ENCODE peak calls at places on chromosomes 12 and 14, in four cellular contexts. One of them, this sample, is unnamed.

GRCh38 chr14:89351364-89351957 is 65.6 kb downstream of the FOXN3 start:
- DNase-seq in neuronal stem cell: no peak
- DNase-seq in H1: peak
- DNase-seq in H9: peak
- DNase-seq in this sample: no peak

GRCh38 chr14:91360490-91361235 is 57.0 kb downstream of the CCDC88C start:
- DNase-seq in H1: no peak
- DNase-seq in neuronal stem cell: no peak
- DNase-seq in H9: no peak
- DNase-seq in this sample: no peak

GRCh38 chr12:100229876-100230275 is 29.3 kb downstream of the ACTR6 start:
- DNase-seq in neuronal stem cell: no peak
- DNase-seq in H1: no peak
- DNase-seq in H9: no peak
- DNase-seq in this sample: peak

GRCh38 chr12:52651726-52652261 is at the start of gene KRT2:
- DNase-seq in neuronal stem cell: no peak
- DNase-seq in H1: no peak
- DNase-seq in H9: peak
- DNase-seq in this sample: no peak

GRCh38 chr14:24100197-24100981 is 6.3 kb downstream of the PCK2 start:
- DNase-seq in H9: no peak
- DNase-seq in H1: no peak
- DNase-seq in neuronal stem cell: no peak
- DNase-seq in this sample: no peak

GRCh38 chr14:60003991-60004390 is 84.0 kb downstream of the LRRC9 start:
- DNase-seq in H1: no peak
- DNase-seq in neuronal stem cell: no peak
- DNase-seq in H9: no peak
- DNase-seq in this sample: no peak

GRCh38 chr14:105694961-105695360 is 168.6 kb downstream of the TMEM121 start:
- DNase-seq in H1: no peak
- DNase-seq in neuronal stem cell: no peak
- DNase-seq in H9: no peak
- DNase-seq in this sample: no peak

GRCh38 chr12:32641287-32641901 is 37.7 kb upstream of the DNM1L start:
- DNase-seq in neuronal stem cell: no peak
- DNase-seq in H1: no peak
- DNase-seq in H9: no peak
- DNase-seq in this sample: no peak

GRCh38 chr14:100892496-100893227 is 10.9 kb downstream of the RTL1 start:
- DNase-seq in H9: peak
- DNase-seq in H1: no peak
- DNase-seq in neuronal stem cell: no peak
- DNase-seq in this sample: no peak

GRCh38 chr12:131621701-131622421 is 89.0 kb upstream of the SFSWAP start:
- DNase-seq in H1: no peak
- DNase-seq in neuronal stem cell: peak
- DNase-seq in H9: peak
- DNase-seq in this sample: no peak

GRCh38 chr12:105330283-105330937 is at the start of gene C12orf75:
- DNase-seq in neuronal stem cell: peak
- DNase-seq in H1: peak
- DNase-seq in H9: peak
- DNase-seq in this sample: peak

GRCh38 chr12:12685305-12685704 is 10.7 kb downstream of the GPR19 start:
- DNase-seq in H1: peak
- DNase-seq in neuronal stem cell: peak
- DNase-seq in H9: peak
- DNase-seq in this sample: no peak

GRCh38 chr12:98578821-98579220 is 14.7 kb upstream of the SLC25A3 start:
- DNase-seq in H1: no peak
- DNase-seq in neuronal stem cell: no peak
- DNase-seq in H9: no peak
- DNase-seq in this sample: no peak

GRCh38 chr14:85702937-85703336 is 173.0 kb downstream of the FLRT2 start:
- DNase-seq in neuronal stem cell: no peak
- DNase-seq in H1: no peak
- DNase-seq in H9: no peak
- DNase-seq in this sample: no peak

GRCh38 chr12:132071001-132071810 is 72.9 kb downstream of the DDX51 start:
- DNase-seq in H1: no peak
- DNase-seq in H9: no peak
- DNase-seq in neuronal stem cell: no peak
- DNase-seq in this sample: peak

GRCh38 chr14:90750701-90751100 is 65.5 kb downstream of the TTC7B start:
- DNase-seq in neuronal stem cell: no peak
- DNase-seq in H1: no peak
- DNase-seq in H9: no peak
- DNase-seq in this sample: no peak

GRCh38 chr14:65803886-65804285 is 391.4 kb downstream of the FUT8 start:
- DNase-seq in H9: no peak
- DNase-seq in neuronal stem cell: no peak
- DNase-seq in H1: no peak
- DNase-seq in this sample: no peak

GRCh38 chr14:61128382-61129167 is 147.5 kb downstream of the SLC38A6 start:
- DNase-seq in neuronal stem cell: no peak
- DNase-seq in H9: no peak
- DNase-seq in H1: no peak
- DNase-seq in this sample: no peak

GRCh38 chr14:67674139-67674479 is 323 bp downstream of the VTI1B start:
- DNase-seq in neuronal stem cell: peak
- DNase-seq in H9: peak
- DNase-seq in H1: peak
- DNase-seq in this sample: peak

GRCh38 chr14:103161054-103161397 is 37.8 kb downstream of the TNFAIP2 start:
- DNase-seq in neuronal stem cell: no peak
- DNase-seq in H9: no peak
- DNase-seq in H1: no peak
- DNase-seq in this sample: peak

GRCh38 chr12:26746315-26746714 is 86.7 kb downstream of the ITPR2 start:
- DNase-seq in H1: no peak
- DNase-seq in H9: no peak
- DNase-seq in neuronal stem cell: no peak
- DNase-seq in this sample: peak

DNA sequence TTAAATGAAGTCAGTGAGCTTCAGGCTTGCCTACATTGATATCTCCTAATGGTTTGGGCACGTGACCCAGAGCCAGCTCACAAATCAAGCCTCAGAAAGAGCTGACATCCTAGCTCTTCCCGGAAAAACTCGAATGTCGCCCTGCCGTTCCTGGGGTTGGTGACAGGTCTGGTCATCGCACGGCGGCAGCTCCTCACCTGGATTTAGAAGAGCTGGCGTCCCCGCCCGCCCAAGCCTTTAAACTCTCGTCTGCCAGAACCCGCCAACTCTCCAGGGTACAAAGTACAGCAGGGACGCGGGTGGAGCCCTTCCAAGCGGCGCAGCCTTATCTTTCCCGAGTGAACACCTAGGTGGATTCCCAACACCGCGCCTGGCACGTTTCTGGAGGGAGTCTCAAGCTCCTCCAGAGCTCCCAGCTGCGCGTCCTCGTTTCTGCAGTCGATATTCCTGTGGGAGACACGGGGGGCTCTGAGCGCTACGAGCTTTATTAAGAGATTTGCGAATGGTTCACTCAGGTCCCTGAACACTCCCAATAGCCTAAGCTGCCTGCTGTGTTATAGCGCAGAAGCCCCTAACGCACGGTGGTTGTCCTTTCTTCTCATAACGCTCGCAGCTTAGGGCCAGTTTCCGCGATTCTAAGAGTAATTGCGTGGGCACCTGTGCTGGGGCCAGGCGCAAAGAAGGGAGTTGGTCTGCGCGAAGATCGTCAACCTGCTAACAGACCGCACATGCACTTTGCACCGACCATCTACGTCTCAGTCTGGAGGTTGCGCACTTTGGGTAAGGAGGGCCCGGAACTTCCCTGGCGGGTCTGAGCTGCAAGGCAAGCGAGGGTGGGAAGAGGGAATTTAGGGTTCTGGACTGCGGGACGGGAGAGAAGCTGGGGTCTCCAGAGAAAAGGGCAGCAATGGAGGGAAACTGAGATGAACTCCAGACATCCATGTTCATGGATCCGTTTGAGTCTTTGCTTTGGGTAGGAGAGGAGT is at the start of gene SSTR1:
- DNase-seq in H1: peak
- DNase-seq in H9: peak
- DNase-seq in neuronal stem cell: peak
- DNase-seq in this sample: no peak
- H4K91ac ChIP-seq in H1: no peak
- H4K91ac ChIP-seq in H9: no peak
- H4K91ac ChIP-seq in neuronal stem cell: no peak
- H4K91ac ChIP-seq in this sample: no peak

DNA sequence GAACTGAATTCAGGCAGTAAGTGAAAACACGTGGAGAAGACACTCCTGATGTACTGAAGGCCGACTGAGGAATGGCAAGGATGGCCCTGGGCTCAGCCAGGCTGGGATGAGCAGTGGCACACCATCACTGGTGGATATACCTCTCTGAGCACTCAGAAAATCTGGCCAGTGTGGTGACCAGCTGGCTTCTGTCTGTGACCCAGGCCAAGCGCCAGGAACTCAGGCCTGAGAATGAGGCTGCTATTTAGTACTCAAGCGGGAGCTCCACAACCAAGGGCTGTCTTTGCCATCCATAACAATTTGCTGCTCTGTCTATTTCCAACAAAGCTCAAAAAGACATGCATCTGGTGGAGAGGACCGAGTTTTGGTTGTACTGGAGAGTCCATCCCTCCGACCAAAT is 586.3 kb downstream of the BCL11B start:
- DNase-seq in H9: no peak
- DNase-seq in H1: no peak
- DNase-seq in neuronal stem cell: no peak
- DNase-seq in this sample: no peak
- H4K8ac ChIP-seq in H9: no peak
- H4K8ac ChIP-seq in H1: no peak
- H4K8ac ChIP-seq in neuronal stem cell: no peak
- H4K8ac ChIP-seq in this sample: no peak

GRCh38 chr14:104681689-104682074 is 7.7 kb upstream of the INF2 start:
- DNase-seq in H1: peak
- DNase-seq in neuronal stem cell: peak
- DNase-seq in H9: peak
- DNase-seq in this sample: peak
- H2BK5ac ChIP-seq in H1: peak
- H2BK5ac ChIP-seq in neuronal stem cell: peak
- H2BK5ac ChIP-seq in H9: no peak
- H2BK5ac ChIP-seq in this sample: peak

GRCh38 chr12:84561362-84561761 is 351.2 kb downstream of the SLC6A15 start:
- DNase-seq in H9: no peak
- DNase-seq in H1: no peak
- DNase-seq in neuronal stem cell: no peak
- DNase-seq in this sample: no peak
- H4K91ac ChIP-seq in H9: no peak
- H4K91ac ChIP-seq in H1: no peak
- H4K91ac ChIP-seq in neuronal stem cell: no peak
- H4K91ac ChIP-seq in this sample: no peak

GRCh38 chr12:57268264-57268663 is 17.3 kb upstream of the STAC3 start:
- DNase-seq in H9: no peak
- DNase-seq in neuronal stem cell: no peak
- DNase-seq in H1: no peak
- DNase-seq in this sample: no peak
- H4K8ac ChIP-seq in H9: no peak
- H4K8ac ChIP-seq in neuronal stem cell: no peak
- H4K8ac ChIP-seq in H1: no peak
- H4K8ac ChIP-seq in this sample: no peak

GRCh38 chr12:109989380-109989779 is 6.8 kb downstream of the GIT2 start:
- DNase-seq in neuronal stem cell: no peak
- DNase-seq in H1: no peak
- DNase-seq in H9: no peak
- DNase-seq in this sample: no peak
- H2BK5ac ChIP-seq in neuronal stem cell: no peak
- H2BK5ac ChIP-seq in H1: no peak
- H2BK5ac ChIP-seq in H9: no peak
- H2BK5ac ChIP-seq in this sample: no peak

GRCh38 chr12:89883630-89884364 is 175.2 kb upstream of the ATP2B1 start:
- DNase-seq in neuronal stem cell: peak
- DNase-seq in H1: no peak
- DNase-seq in H9: peak
- DNase-seq in this sample: no peak

GRCh38 chr12:89880695-89881350 is 172.2 kb upstream of the ATP2B1 start:
- DNase-seq in H9: no peak
- DNase-seq in neuronal stem cell: no peak
- DNase-seq in H1: no peak
- DNase-seq in this sample: no peak

GRCh38 chr12:89882051-89882450 is 173.4 kb upstream of the ATP2B1 start:
- DNase-seq in neuronal stem cell: no peak
- DNase-seq in H9: no peak
- DNase-seq in H1: no peak
- DNase-seq in this sample: no peak

GRCh38 chr12:89884365-89884915 is 175.8 kb upstream of the ATP2B1 start:
- DNase-seq in neuronal stem cell: no peak
- DNase-seq in H9: no peak
- DNase-seq in H1: no peak
- DNase-seq in this sample: no peak

GRCh38 chr12:89882757-89883156 is 174.1 kb upstream of the ATP2B1 start:
- DNase-seq in H1: no peak
- DNase-seq in H9: no peak
- DNase-seq in neuronal stem cell: no peak
- DNase-seq in this sample: no peak
- H4K91ac ChIP-seq in H1: no peak
- H4K91ac ChIP-seq in H9: no peak
- H4K91ac ChIP-seq in neuronal stem cell: no peak
- H4K91ac ChIP-seq in this sample: no peak

DNA sequence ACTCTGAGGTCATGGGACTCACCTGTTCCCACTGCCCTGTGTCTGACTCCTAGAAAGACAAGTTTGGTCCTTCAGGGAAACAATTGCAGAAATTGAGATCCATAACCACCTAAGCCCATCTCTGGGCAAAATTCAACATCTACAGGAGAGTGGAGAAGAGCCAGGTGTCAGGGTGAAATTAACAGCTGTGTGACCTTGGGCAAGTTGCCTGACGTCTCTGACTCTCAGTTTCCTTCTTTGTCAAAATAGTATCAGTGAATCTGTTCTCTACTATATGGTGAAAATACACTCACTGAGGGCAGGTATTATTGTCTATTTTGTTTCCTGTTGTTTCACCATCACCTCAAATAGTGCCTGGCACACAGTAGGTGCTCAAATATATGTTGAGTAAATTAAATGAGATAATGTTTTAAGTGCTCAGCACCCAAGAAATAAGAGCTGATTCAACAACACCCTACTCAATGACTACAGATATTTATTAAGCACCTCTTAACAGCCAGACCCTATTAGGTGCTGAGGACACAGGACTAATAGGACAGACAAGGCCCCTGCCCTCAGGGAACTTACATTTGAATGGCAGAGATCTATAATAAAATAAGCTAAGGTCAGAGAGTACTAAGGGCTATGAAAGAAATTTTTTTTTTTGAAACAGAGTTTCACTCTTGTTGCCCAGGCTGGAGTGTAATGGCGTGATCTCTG is 14.2 kb upstream of the IFT81 start:
- DNase-seq in H9: no peak
- DNase-seq in H1: no peak
- DNase-seq in neuronal stem cell: no peak
- DNase-seq in this sample: no peak
- H4K8ac ChIP-seq in H9: no peak
- H4K8ac ChIP-seq in H1: no peak
- H4K8ac ChIP-seq in neuronal stem cell: no peak
- H4K8ac ChIP-seq in this sample: no peak

GRCh38 chr12:95003921-95004272 is 400 bp upstream of the NDUFA12 start:
- DNase-seq in H9: no peak
- DNase-seq in neuronal stem cell: no peak
- DNase-seq in H1: no peak
- DNase-seq in this sample: no peak
- H2BK5ac ChIP-seq in H9: no peak
- H2BK5ac ChIP-seq in neuronal stem cell: no peak
- H2BK5ac ChIP-seq in H1: no peak
- H2BK5ac ChIP-seq in this sample: peak

This sample was measured in trophoblast cell.